ENCODE peak calls at places on chromosomes 6 and 20, in six cellular contexts. U, V, K, Y, G and S are unnamed samples.

GRCh38 chr6:107866606-107867301 is 42.6 kb upstream of the SCML4 start:
- DNase-seq in V (no peak), K (no peak), G (no peak), U (no peak), Y (no peak), S (no peak)

GRCh38 chr6:6588064-6588923 is at the start of gene LY86:
- DNase-seq in Y (no peak), V (no peak), U (no peak), K (no peak), G (no peak), S (no peak)

GRCh38 chr20:10225439-10226080 is 6.9 kb downstream of the SNAP25 start:
- DNase-seq in V (no peak), U (peak; percentile 33), Y (no peak), K (no peak), G (no peak), S (no peak)

GRCh38 chr6:111530777-111531176 is 47.8 kb upstream of the REV3L start:
- DNase-seq in Y (no peak), U (no peak), G (no peak), V (no peak), K (no peak), S (no peak)

GRCh38 chr6:30231067-30231466 is 17.9 kb upstream of the TRIM26 start:
- DNase-seq in U (no peak), G (no peak), V (no peak), K (no peak), Y (no peak), S (no peak)

GRCh38 chr6:1362643-1363042 is 26.7 kb upstream of the FOXF2 start:
- DNase-seq in U (no peak), V (no peak), G (no peak), K (no peak), Y (no peak), S (no peak)

GRCh38 chr6:43456737-43457126 is 1.4 kb upstream of the DLK2 start:
- DNase-seq in G (no peak), V (no peak), K (no peak), U (no peak), Y (no peak), S (no peak)

GRCh38 chr6:41442800-41443501 is 103.2 kb upstream of the FOXP4 start:
- DNase-seq in U (no peak), V (peak; percentile 24), Y (peak; percentile 39), K (no peak), G (peak; percentile 86), S (peak; percentile 48)

GRCh38 chr6:6712258-6712978 is 123.9 kb downstream of the LY86 start:
- DNase-seq in V (peak; percentile 80), K (no peak), G (no peak), U (peak; percentile 60), Y (no peak), S (no peak)

GRCh38 chr6:27565839-27566779 is 93.2 kb upstream of the ZNF184 start:
- DNase-seq in U (no peak), V (no peak), Y (no peak), G (no peak), K (no peak), S (no peak)

GRCh38 chr6:16336056-16336810 is 97.8 kb downstream of the GMPR start:
- DNase-seq in V (peak; percentile 16), G (no peak), K (no peak), U (no peak), Y (peak; percentile 50), S (no peak)

GRCh38 chr6:158414900-158415299 is 102.6 kb downstream of the TULP4 start:
- DNase-seq in G (no peak), U (no peak), K (no peak), Y (no peak), V (no peak), S (no peak)

GRCh38 chr20:53805895-53806384 is 212.3 kb upstream of the ZNF217 start:
- DNase-seq in U (peak; percentile 82), K (peak; percentile 59), G (no peak), V (no peak), Y (no peak), S (no peak)

GRCh38 chr6:32774428-32774827 is 11.1 kb upstream of the HLA-DQB2 start:
- DNase-seq in V (no peak), K (no peak), Y (no peak), U (no peak), G (no peak), S (no peak)

GRCh38 chr20:44959082-44959895 is 908 bp downstream of the TOMM34 start:
- DNase-seq in G (no peak), U (peak; percentile 32), K (no peak), Y (no peak), V (peak; percentile 40), S (no peak)

GRCh38 chr20:15236812-15237211 is 899.4 kb upstream of the FLRT3 start:
- DNase-seq in U (peak; percentile 8), V (peak; percentile 30), K (no peak), Y (no peak), G (no peak), S (no peak)

GRCh38 chr6:32108727-32109113 is 418 bp downstream of the TNXB start:
- DNase-seq in Y (no peak), K (no peak), U (no peak), V (no peak), G (no peak), S (no peak)

GRCh38 chr20:31568041-31568731 is 36.9 kb upstream of the ID1 start:
- DNase-seq in Y (no peak), V (no peak), G (no peak), U (no peak), K (no peak), S (no peak)

GRCh38 chr6:139135578-139136545 is 982 bp downstream of the HECA start:
- DNase-seq in G (peak; percentile 91), K (peak; percentile 58), Y (peak; percentile 41), U (peak; percentile 7), V (peak; percentile 72), S (no peak)

GRCh38 chr20:32645134-32645533 is 28.6 kb downstream of the C20orf203 start:
- DNase-seq in G (no peak), V (no peak), K (no peak), U (no peak), Y (no peak), S (no peak)

GRCh38 chr20:32638848-32639247 is 34.9 kb downstream of the C20orf203 start:
- DNase-seq in V (no peak), U (no peak), G (no peak), K (no peak), Y (no peak), S (no peak)

GRCh38 chr20:32641464-32641863 is 32.3 kb downstream of the C20orf203 start:
- DNase-seq in V (no peak), U (no peak), G (no peak), K (no peak), Y (no peak), S (no peak)

GRCh38 chr20:32639284-32639683 is 34.5 kb downstream of the C20orf203 start:
- DNase-seq in U (no peak), V (no peak), G (no peak), K (no peak), Y (no peak), S (no peak)

DNA sequence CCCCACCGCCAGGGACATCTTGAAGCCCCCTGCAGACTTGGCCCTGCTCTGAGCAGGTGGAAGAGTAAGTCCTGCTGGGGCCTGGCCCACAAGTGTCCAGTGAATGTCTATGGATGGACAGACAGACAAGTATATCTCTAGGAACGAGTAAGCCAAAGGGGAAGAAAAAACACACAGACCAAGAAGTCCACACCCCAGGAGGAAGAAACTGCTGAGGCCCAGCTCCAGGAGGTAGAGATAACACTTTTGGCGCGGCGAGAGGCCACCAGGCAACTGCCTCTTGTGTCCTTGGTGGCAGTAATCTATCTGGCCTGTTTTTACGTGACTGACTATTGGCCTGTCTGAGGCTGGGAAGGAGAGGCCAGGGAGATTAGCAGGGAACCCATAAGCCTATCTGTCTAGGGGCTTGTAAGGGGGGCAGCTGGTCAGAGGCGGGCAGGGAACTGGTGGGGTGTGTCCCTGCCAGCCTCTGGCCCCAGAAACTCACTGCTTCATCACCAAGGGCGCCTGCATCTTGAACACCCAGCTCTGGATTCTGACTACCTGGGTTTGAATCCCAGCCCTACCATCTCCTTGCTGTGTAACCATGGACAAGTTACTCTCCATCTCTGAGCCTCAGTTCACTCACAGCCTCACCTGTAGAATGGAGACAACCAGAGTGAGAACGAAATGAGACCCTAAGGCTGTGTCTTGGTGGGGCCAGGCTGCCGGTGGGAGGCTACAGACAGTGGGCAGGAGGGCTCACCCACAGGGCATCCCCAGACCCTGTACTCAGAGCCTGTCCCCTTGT is 31.3 kb downstream of the C20orf203 start:
- DNase-seq in K (no peak), V (no peak), U (no peak), G (no peak), Y (no peak), S (no peak)
- TF ChIP-seq POLR2A in K (no peak), V (no peak), U (no peak), G (no peak), Y (no peak), S (no peak)

DNA sequence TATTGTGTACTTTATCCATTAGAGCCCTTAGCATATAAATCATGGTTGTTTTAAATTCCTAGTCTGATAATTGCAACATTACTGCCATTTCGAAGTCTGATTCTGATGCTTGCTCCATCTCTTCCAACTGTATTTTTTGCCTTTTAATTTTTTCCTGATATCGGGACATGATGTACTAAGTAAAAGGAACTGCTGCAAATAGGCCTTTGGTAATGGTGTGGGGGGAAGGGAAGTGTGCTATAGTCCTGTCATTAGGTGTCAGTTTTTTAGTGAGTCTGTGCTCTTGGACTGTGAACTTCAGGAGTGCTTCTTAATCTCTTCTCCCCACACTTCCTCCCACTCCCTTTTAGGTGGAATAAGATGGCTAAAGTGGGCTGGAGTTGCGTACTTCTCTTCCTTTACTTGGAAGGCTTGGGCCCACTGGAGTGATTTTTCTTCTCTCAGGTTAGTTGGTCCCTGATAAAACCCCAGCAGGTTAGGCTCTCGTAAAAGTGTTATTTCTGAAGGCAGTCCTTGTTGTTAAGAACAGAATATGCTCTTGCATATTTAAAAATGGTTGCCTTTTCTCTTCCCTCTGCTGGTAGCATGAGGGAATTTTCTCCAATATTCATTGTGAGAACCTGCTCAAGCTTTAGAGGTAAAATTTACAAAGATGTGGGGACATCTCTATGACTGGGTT is 18.1 kb downstream of the STXBP5 start:
- DNase-seq in G (no peak), Y (no peak), U (no peak), K (no peak), V (no peak), S (no peak)
- TF ChIP-seq CTCF in G (no peak), Y (peak; percentile 28), U (no peak), K (peak; percentile 17), V (peak; percentile 41), S (peak; percentile 27)

DNA sequence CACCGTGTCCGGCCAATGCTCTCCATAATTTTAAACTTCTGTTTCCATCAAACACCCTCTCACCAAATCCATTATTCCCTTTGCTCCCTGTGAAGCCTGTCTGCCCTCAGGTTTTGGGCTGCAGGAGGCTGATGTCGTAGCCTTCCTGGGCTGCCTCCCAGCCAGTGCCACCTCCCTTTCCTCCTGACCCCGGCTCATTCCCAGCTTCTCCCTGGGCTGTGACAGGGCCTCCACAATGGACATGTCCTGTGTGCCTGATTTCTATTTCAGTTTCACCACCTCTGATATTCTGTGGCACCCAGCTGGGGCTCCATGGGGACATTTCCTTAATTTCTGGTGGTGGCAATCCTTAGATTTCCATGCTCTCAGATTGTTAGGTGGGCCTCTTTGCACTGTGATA is 28.8 kb downstream of the IL20RA start:
- DNase-seq in Y (no peak), K (no peak), G (no peak), U (no peak), V (no peak), S (no peak)
- TF ChIP-seq POLR2A in Y (no peak), K (no peak), G (no peak), U (no peak), V (no peak), S (no peak)

DNA sequence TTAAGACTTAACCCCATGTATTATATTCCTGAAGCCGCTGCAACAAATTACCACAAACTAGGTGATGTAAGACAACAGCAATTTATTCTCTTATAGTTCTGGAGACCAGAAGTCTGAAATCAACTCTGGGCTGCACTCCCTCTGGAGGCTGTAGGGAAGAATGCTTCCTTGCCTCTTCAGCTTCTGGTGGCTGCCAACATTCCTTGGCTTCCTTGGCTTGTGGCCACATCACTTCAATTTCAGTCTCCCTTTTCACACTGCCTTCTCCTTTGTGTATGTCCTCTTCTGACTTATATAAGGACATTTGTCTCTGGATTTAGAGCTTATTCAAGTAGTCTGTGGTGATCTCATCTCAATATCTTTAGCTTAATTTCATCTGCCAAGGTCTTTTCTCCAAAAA is 141.6 kb downstream of the DHX35 start:
- DNase-seq in Y (no peak), V (no peak), U (no peak), K (no peak), G (no peak), S (no peak)
- TF ChIP-seq CTCF in Y (no peak), V (no peak), U (no peak), K (no peak), G (no peak), S (no peak)